ENCODE peak calls at places on chromosomes 4 and X, in eight cellular contexts. S is testis, J is kidney epithelial cell, F is cardiac muscle cell, Y is neural crest cell, W is esophagus muscularis mucosa, O is nephron progenitor cell, E is tibial nerve. Q is an unnamed sample.

GRCh38 chr4:24989327-24989726 is 41.4 kb downstream of the LGI2 start:
- DNase-seq in W (no peak), J (no peak), S (no peak), E (no peak), F (no peak), O (no peak), Y (no peak), Q (no peak)

GRCh38 chr4:100494166-100494565 is 23.7 kb downstream of the EMCN start:
- DNase-seq in E (no peak), O (no peak), S (no peak), Y (no peak), W (no peak), J (no peak), F (no peak), Q (no peak)

GRCh38 chr4:4860381-4860802 is 927 bp downstream of the MSX1 start:
- DNase-seq in W (no peak), F (no peak), S (no peak), O (no peak), Y (no peak), J (no peak), E (no peak), Q (peak)

GRCh38 chr4:1055721-1056590 is 44.5 kb downstream of the FGFRL1 start:
- DNase-seq in F (no peak), E (no peak), J (no peak), Y (no peak), O (no peak), W (no peak), S (peak), Q (peak)

GRCh38 chr4:100294356-100294755 is 104.1 kb upstream of the DDIT4L start:
- DNase-seq in J (no peak), E (no peak), Y (no peak), F (no peak), W (no peak), S (no peak), O (no peak), Q (no peak)

GRCh38 chrX:21798677-21799219 is 40.7 kb upstream of the MBTPS2 start:
- DNase-seq in S (no peak), Y (no peak), F (no peak), J (peak), W (no peak), E (no peak), O (no peak), Q (no peak)

GRCh38 chr4:108890491-108890890 is 127.6 kb upstream of the ETNPPL start:
- DNase-seq in E (no peak), S (no peak), O (no peak), W (no peak), Y (peak), F (no peak), J (no peak), Q (no peak)

GRCh38 chr4:69071286-69071685 is 25.0 kb upstream of the UGT2B7 start:
- DNase-seq in Y (no peak), F (no peak), O (no peak), W (no peak), J (no peak), E (no peak), S (no peak), Q (no peak)

GRCh38 chrX:136491832-136492231 is 4.1 kb downstream of the BRS3 start:
- DNase-seq in E (no peak), J (no peak), S (no peak), Y (no peak), F (no peak), W (no peak), O (no peak), Q (no peak)

GRCh38 chrX:45664727-45665290 is 464.1 kb upstream of the DIPK2B start:
- DNase-seq in O (no peak), E (no peak), Y (no peak), J (no peak), S (no peak), W (no peak), F (no peak), Q (no peak)

GRCh38 chr4:173177232-173177631 is 8.6 kb downstream of the GALNT7 start:
- DNase-seq in E (no peak), W (no peak), O (no peak), Y (no peak), F (no peak), J (no peak), S (no peak), Q (no peak)

GRCh38 chr4:6839579-6839978 is 57.1 kb downstream of the KIAA0232 start:
- DNase-seq in F (peak), W (no peak), Y (no peak), J (no peak), S (no peak), E (no peak), O (no peak), Q (no peak)

GRCh38 chrX:129876734-129877395 is 29.1 kb upstream of the UTP14A start:
- DNase-seq in Y (no peak), E (no peak), S (no peak), W (no peak), F (no peak), O (no peak), J (peak), Q (no peak)

GRCh38 chrX:52271212-52271611 is 86.5 kb downstream of the MAGED4 start:
- DNase-seq in Y (no peak), J (no peak), E (no peak), W (no peak), O (peak), F (peak), S (peak), Q (no peak)

GRCh38 chr4:143617994-143618679 is 82.3 kb downstream of the FREM3 start:
- DNase-seq in E (no peak), J (no peak), Y (no peak), S (no peak), O (no peak), F (no peak), W (no peak), Q (no peak)

GRCh38 chr4:138751290-138751689 is 264.3 kb upstream of the NOCT start:
- DNase-seq in E (no peak), O (no peak), W (no peak), S (no peak), F (no peak), J (no peak), Y (no peak), Q (no peak)

GRCh38 chr4:64777286-64777685 is 368.0 kb upstream of the TECRL start:
- DNase-seq in W (no peak), S (no peak), F (no peak), E (no peak), Y (no peak), O (no peak), J (peak), Q (no peak)

GRCh38 chr4:183155450-183156184 is 56.6 kb downstream of the WWC2 start:
- DNase-seq in S (no peak), Y (no peak), E (no peak), F (no peak), W (no peak), O (no peak), J (no peak), Q (no peak)

GRCh38 chrX:75746891-75747639 is 38.0 kb downstream of the MAGEE2 start:
- DNase-seq in W (no peak), Y (peak), F (peak), O (peak), S (peak), E (peak), J (no peak), Q (peak)

GRCh38 chrX:30957753-30958152 is 68.7 kb upstream of the TAB3 start:
- DNase-seq in J (peak), W (no peak), E (no peak), O (no peak), Y (no peak), S (no peak), F (peak), Q (no peak)

GRCh38 chr4:88522702-88523324 is 763 bp downstream of the PYURF start:
- DNase-seq in Y (peak), W (no peak), O (peak), S (peak), E (peak), F (peak), J (no peak), Q (peak)

GRCh38 chrX:147573266-147573665 is 338.5 kb upstream of the FMR1 start:
- DNase-seq in O (no peak), E (no peak), W (no peak), J (no peak), F (no peak), Y (no peak), S (no peak), Q (no peak)
- TF ChIP-seq CTCF in O (no peak), E (no peak), W (no peak), J (no peak), F (no peak), Y (no peak), S (no peak), Q (no peak)

GRCh38 chr4:29082684-29083083 is 1637.5 kb upstream of the PCDH7 start:
- DNase-seq in Y (no peak), S (no peak), J (no peak), F (no peak), E (no peak), W (no peak), O (no peak), Q (no peak)

GRCh38 chr4:29073571-29073970 is 1646.6 kb upstream of the PCDH7 start:
- DNase-seq in O (no peak), S (no peak), J (no peak), F (no peak), E (no peak), W (no peak), Y (no peak), Q (no peak)

GRCh38 chr4:29081230-29081955 is 1638.8 kb upstream of the PCDH7 start:
- DNase-seq in F (no peak), W (no peak), S (no peak), Y (no peak), J (no peak), E (no peak), O (no peak), Q (no peak)

GRCh38 chr4:29075366-29075765 is 1644.8 kb upstream of the PCDH7 start:
- DNase-seq in S (no peak), Y (no peak), J (no peak), E (no peak), O (no peak), W (no peak), F (no peak), Q (no peak)

DNA sequence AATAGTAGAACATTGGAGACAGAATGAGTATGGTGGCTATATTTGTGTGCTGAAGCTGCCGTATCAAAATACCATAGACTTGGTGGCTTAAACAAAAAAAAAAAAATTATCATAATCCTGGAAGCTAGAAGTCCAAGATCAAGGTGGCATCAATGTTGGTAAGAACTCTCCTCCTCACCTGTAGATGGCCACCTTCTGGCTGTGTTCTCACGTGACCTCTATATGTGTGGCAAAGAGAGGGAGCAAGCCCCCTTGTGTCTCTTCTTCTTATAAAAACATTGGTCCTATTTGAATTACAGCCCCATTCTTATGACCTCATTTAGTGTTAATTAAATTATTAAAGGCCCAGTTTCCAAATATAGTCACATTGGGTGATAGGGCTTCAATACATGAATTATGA is 1640.9 kb upstream of the PCDH7 start:
- DNase-seq in S (no peak), F (no peak), J (no peak), Y (no peak), E (no peak), W (no peak), O (no peak), Q (no peak)
- TF ChIP-seq CTCF in S (no peak), F (no peak), J (no peak), Y (no peak), E (no peak), W (no peak), O (no peak), Q (no peak)

DNA sequence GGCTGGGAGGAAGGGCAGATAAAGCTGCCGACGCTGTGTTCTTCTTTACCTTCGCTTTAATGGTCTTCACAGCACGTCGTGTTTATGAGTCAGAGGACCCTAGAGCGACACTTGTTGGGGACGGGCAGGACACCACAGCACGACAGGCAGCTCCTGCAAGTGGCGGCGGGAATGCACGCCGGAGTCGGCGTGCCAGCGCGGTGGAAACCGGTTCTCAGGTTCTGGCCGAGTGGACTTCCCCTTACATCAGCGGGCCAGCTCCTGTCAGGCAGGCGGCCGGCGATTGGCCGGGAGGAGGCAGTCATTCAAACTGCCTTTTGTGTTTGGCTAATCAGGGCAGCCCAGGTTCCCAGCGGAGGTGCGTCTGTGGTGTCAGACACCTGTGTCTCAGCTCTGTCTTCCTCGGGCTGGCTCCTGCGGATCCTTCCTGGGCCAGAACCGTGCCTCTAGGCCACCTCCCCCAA is 150.9 kb downstream of the SHROOM3 start:
- DNase-seq in Y (peak), F (peak), E (no peak), O (peak), J (no peak), S (peak), W (no peak), Q (peak)
- TF ChIP-seq CTCF in Y (no peak), F (peak), E (no peak), O (no peak), J (peak), S (no peak), W (no peak), Q (no peak)

GRCh38 chrX:15816886-15817285 is 26.6 kb downstream of the ZRSR2 start:
- DNase-seq in J (no peak), W (no peak), E (no peak), S (no peak), F (peak), Y (no peak), O (no peak), Q (no peak)

GRCh38 chrX:15814811-15815210 is 24.5 kb downstream of the ZRSR2 start:
- DNase-seq in F (no peak), E (no peak), Y (no peak), W (no peak), S (no peak), J (no peak), O (no peak), Q (no peak)

GRCh38 chrX:15812212-15812938 is 22.1 kb downstream of the ZRSR2 start:
- DNase-seq in F (no peak), J (no peak), W (no peak), Y (no peak), E (no peak), S (no peak), O (no peak), Q (no peak)

GRCh38 chrX:15816453-15816838 is 26.2 kb downstream of the ZRSR2 start:
- DNase-seq in O (no peak), E (no peak), S (no peak), W (no peak), J (no peak), Y (no peak), F (no peak), Q (no peak)

DNA sequence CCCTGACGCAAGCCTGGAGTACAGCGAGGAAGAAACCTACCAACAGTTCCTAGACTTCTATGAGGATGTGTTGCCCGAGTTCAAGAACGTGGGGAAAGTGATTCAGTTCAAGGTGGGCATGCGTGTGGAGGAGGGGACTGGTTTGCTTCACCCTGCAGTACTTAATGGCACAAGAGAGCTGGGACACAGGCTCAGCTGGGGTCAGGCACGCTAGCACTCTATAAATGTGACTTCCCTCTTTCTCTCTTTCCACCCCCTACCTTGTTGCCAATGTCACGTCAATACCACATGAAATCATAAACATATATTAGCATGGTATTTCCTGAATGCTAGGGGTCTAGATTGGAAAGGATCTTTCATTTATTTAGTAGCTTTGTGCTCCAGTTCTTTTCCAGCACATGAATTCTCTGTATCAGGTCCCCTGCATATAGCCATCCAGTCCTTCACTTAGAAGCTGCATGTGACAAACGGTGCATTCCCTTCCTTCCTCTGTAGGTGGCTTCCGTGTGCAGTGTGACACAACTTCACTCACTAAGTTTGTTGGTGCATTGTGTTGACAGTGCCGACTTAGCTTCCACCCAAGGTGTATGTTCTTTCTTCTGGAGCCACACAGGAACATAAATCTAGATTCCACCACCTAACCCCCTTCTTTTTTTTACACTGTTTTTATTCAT is 25.6 kb downstream of the ZRSR2 start:
- DNase-seq in O (peak), S (peak), F (peak), E (no peak), Y (peak), J (no peak), W (no peak), Q (peak)
- TF ChIP-seq CTCF in O (peak), S (no peak), F (peak), E (peak), Y (peak), J (peak), W (no peak), Q (no peak)

GRCh38 chrX:39689374-39690104 is 408.2 kb downstream of the BCOR start:
- DNase-seq in E (no peak), Y (peak), S (no peak), J (no peak), O (no peak), W (no peak), F (peak), Q (no peak)
- TF ChIP-seq CTCF in E (no peak), Y (no peak), S (no peak), J (no peak), O (no peak), W (no peak), F (no peak), Q (no peak)

DNA sequence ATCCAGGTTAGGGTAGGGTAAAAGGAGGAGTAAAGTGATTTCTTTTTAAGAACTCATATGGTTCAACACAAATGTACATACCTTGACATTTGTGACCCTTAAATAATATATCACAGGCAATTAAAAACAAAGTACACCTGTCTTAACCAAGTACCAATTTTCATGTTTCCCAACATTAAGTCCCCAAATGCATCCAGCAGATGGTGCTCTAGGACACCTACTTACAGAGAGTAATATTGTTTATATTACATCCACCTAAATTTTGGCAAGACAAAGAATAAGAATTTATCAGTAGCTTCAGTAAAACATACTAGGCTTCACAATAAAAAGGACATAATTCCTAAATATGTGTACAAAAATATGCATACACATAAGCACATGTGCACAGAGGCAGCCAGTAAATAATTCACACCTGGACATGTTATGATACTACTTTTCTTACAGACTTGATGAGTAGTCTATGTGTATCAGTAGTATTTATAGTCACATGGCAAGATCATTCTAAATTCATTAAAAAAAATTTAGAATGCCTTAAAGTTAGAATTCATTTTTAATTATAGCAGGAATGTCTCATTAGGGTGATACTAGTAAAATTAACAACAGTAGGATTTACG is 219.7 kb downstream of the DCLK2 start:
- DNase-seq in O (peak), W (no peak), E (peak), J (no peak), Y (peak), F (peak), S (peak), Q (no peak)
- TF ChIP-seq CTCF in O (peak), W (peak), E (peak), J (peak), Y (peak), F (peak), S (no peak), Q (peak)

GRCh38 chrX:118536687-118537461 is 41.3 kb downstream of the DOCK11 start:
- DNase-seq in J (no peak), E (no peak), F (peak), Y (no peak), S (no peak), O (peak), W (no peak), Q (peak)
- TF ChIP-seq CTCF in J (peak), E (peak), F (peak), Y (peak), S (no peak), O (peak), W (no peak), Q (peak)

GRCh38 chrX:72020204-72020603 is 109.6 kb downstream of the NHSL2 start:
- DNase-seq in E (peak), Y (no peak), W (peak), F (no peak), O (no peak), S (peak), J (no peak), Q (no peak)

GRCh38 chrX:72020788-72021187 is 110.1 kb downstream of the NHSL2 start:
- DNase-seq in Y (no peak), E (no peak), S (no peak), J (no peak), W (peak), O (no peak), F (no peak), Q (peak)

GRCh38 chrX:72023071-72023470 is 108.6 kb downstream of the RTL5 start:
- DNase-seq in O (no peak), E (no peak), W (no peak), S (no peak), J (no peak), Y (no peak), F (no peak), Q (no peak)

GRCh38 chrX:72019487-72019886 is 108.8 kb downstream of the NHSL2 start:
- DNase-seq in J (no peak), E (no peak), O (no peak), Y (no peak), W (peak), S (no peak), F (no peak), Q (no peak)

GRCh38 chrX:72021975-72022374 is 109.7 kb downstream of the RTL5 start:
- DNase-seq in F (no peak), O (no peak), Y (no peak), J (no peak), S (no peak), E (peak), W (peak), Q (peak)
- TF ChIP-seq CTCF in F (peak), O (no peak), Y (peak), J (peak), S (no peak), E (peak), W (peak), Q (peak)

DNA sequence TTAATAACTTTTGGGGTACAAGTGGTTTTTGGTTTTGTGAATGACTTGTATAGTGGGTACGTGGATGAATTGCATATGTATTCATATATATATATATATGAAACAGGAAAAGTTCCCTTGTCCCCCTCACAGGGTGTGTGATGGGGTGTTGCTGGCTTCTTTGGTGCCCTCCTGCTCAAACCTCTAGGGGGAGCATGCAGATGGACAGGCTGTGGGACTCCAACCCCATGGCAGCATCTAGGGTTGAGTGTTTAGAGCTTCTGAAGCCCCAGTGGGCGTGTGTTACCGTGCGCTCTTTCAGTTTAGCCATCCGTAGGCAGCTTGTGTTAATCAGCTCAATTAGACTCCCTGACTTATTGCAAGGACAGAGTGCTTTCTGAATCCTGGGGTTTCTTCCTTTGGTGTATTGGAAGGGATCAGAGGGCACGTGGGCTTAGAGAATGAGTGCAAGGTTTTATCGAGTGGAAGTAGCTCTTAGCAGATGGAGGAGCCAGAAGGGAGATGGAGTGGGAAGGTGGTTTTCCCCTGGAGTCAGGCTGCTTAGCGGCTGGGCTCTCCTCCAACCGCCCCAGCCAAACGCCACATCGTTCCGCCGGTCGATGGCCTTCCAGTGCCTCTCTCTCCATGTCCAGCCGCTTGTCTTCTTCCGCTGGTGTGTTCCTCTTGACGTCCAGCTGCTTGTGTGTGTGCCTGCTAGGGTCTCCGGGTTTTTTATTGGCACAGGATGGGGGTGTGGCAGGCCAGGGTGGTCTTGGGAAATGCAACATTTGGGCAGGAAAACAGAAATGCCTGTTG is 674.4 kb upstream of the LCORL start:
- DNase-seq in O (no peak), S (no peak), E (no peak), F (no peak), J (no peak), Y (no peak), W (no peak), Q (no peak)
- TF ChIP-seq CTCF in O (no peak), S (no peak), E (no peak), F (no peak), J (peak), Y (no peak), W (no peak), Q (no peak)